ENCODE peak calls at places on chromosomes 12 and 14, in seven cellular contexts. C, V, S, L, Z, I and Y are unnamed samples.

GRCh38 chr12:27236498-27236897 is 7.6 kb upstream of the STK38L start:
- DNase-seq in C (no peak), V (peak), S (no peak), L (no peak), Z (no peak), I (no peak), Y (no peak)

GRCh38 chr12:16726879-16727278 is 120.9 kb upstream of the LMO3 start:
- DNase-seq in C (no peak), V (no peak), S (no peak), L (no peak), Z (no peak), I (no peak), Y (no peak)

GRCh38 chr12:95107362-95107761 is 33.9 kb upstream of the NR2C1 start:
- DNase-seq in C (no peak), V (no peak), S (no peak), L (no peak), Z (no peak), I (no peak), Y (no peak)

GRCh38 chr14:89028462-89029134 is 204.1 kb downstream of the TTC8 start:
- DNase-seq in C (no peak), V (no peak), S (no peak), L (no peak), Z (no peak), I (no peak), Y (no peak)

GRCh38 chr14:74962059-74962458 is 6.7 kb upstream of the PGF start:
- DNase-seq in C (no peak), V (no peak), S (no peak), L (no peak), Z (no peak), I (no peak), Y (no peak)

GRCh38 chr12:120669055-120669828 is 17.7 kb upstream of the MLEC start:
- DNase-seq in C (no peak), V (peak), S (no peak), L (no peak), Z (no peak), I (no peak), Y (no peak)

GRCh38 chr14:31945074-31945613 is 132.0 kb upstream of the ARHGAP5 start:
- DNase-seq in C (no peak), V (no peak), S (no peak), L (no peak), Z (no peak), I (no peak), Y (no peak)

GRCh38 chr12:73274972-73275371 is 1002.8 kb downstream of the TRHDE start:
- DNase-seq in C (no peak), V (no peak), S (no peak), L (no peak), Z (no peak), I (no peak), Y (no peak)

GRCh38 chr12:94557896-94558295 is 92.5 kb downstream of the TMCC3 start:
- DNase-seq in C (no peak), V (no peak), S (no peak), L (no peak), Z (no peak), I (no peak), Y (no peak)

GRCh38 chr12:108822458-108823205 is 34.8 kb downstream of the SSH1 start:
- DNase-seq in C (no peak), V (peak), S (no peak), L (no peak), Z (peak), I (no peak), Y (no peak)

DNA sequence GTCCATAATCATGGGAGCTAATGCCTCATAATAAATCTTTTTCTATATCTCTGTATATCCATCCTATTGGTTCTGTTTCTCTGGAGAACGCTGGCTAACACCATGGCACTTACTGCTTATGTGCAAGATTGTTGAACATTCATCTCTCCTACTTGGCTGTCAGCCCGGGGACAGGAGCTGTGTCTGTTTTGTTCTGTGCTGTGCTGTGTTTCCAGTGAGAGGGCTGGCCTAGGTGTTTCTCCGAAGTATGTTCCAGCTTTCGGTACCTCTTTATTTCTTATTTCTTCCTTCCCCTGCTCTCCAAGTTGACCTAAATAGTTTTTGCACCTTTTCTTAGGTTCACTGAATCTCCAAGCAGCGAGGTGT is 18.8 kb upstream of the NR4A1 start:
- DNase-seq in C (peak), V (peak), S (peak), L (no peak), Z (no peak), I (peak), Y (no peak)
- H3K4me3 ChIP-seq in C (peak), V (peak), S (peak), L (peak), Z (peak), I (no peak), Y (peak)

GRCh38 chr14:52094871-52095270 is 26.0 kb upstream of the NID2 start:
- DNase-seq in C (no peak), V (no peak), S (no peak), L (no peak), Z (no peak), I (no peak), Y (no peak)

GRCh38 chr14:52091913-52092312 is 23.1 kb upstream of the NID2 start:
- DNase-seq in C (no peak), V (no peak), S (no peak), L (no peak), Z (no peak), I (no peak), Y (no peak)

GRCh38 chr14:52090936-52091335 is 22.1 kb upstream of the NID2 start:
- DNase-seq in C (no peak), V (no peak), S (no peak), L (no peak), Z (no peak), I (no peak), Y (no peak)

GRCh38 chr14:52095793-52096192 is 26.9 kb upstream of the NID2 start:
- DNase-seq in C (no peak), V (no peak), S (no peak), L (no peak), Z (no peak), I (no peak), Y (no peak)
- TF ChIP-seq CTCF in C (no peak), V (no peak), S (no peak), L (no peak), Z (no peak), I (no peak), Y (no peak)

DNA sequence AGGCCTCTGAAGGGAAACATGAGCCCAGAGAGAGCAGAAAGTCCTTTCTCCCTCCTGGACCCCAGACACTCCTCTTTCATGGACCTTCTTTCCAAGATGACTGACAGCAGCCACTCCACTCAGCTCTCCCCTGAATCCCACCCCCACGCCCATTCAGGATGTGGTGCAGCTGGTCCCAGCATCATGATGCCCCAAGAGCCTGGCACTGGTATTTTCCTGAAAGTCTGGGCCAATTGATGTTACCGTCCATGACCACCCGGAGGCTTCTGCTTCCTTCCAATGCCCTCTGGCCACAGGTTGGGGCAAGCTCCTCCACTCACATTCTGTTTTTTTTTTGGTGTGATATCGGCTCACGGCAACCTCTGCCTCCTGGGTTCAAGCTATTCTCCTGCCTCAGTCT is 112.6 kb downstream of the CALM1 start:
- DNase-seq in C (no peak), V (no peak), S (no peak), L (no peak), Z (no peak), I (no peak), Y (no peak)
- H3K4me3 ChIP-seq in C (no peak), V (no peak), S (no peak), L (no peak), Z (no peak), I (no peak), Y (no peak)

DNA sequence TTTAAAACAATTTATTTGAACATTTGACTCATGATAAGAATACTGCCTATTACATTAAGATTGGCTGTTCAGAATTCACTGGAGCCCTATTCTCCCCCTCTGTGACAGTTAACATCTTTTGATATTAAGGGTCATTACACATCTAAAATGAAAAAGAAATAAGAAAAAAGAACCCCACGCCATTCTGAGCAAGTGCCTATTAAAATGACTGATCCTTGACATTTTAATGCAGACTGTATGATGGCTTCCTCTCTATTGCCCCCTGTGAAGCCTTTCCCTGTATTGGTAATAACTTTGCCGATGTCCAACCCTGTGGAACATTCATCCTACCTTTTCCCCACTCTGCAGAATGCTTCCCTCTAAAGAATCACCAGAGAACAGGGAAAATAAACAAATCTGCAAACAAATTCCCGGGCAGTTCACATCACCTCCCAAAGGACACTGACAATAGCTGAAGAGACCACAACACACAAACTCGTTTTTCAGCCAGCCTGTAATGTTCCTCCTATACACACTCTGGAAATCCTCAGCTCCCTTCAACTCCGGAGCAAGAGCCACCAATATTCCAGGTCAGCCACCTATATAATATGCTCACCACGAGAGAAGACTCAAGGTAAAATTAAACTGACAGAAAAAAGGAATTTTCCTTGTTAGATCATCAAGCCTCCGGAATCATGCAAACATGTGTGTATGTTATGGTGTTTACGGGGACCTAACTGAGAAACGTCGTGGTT is 2.1 kb downstream of the NIN start:
- DNase-seq in C (no peak), V (no peak), S (no peak), L (no peak), Z (no peak), I (no peak), Y (no peak)
- TF ChIP-seq CTCF in C (no peak), V (no peak), S (no peak), L (no peak), Z (no peak), I (no peak), Y (no peak)